ENCODE peak calls at places on chromosomes 12 and 14, in five cellular contexts. E, I, R, U and A are unnamed samples.

GRCh38 chr14:96274122-96274910 is 18.3 kb downstream of the BDKRB1 start:
- DNase-seq in I (no peak), U (no peak), E (no peak), R (no peak), A (no peak)

GRCh38 chr12:131466306-131466705 is 244.6 kb upstream of the SFSWAP start:
- DNase-seq in I (no peak), R (no peak), U (no peak), E (no peak), A (no peak)

GRCh38 chr12:97131220-97131981 is 224.3 kb downstream of the NEDD1 start:
- DNase-seq in U (no peak), I (no peak), E (no peak), R (no peak), A (no peak)

GRCh38 chr14:104196461-104197180 is 58.2 kb downstream of the KIF26A start:
- DNase-seq in R (no peak), E (no peak), I (no peak), U (no peak), A (no peak)

GRCh38 chr12:129772463-129773169 is 131.2 kb downstream of the TMEM132D start:
- DNase-seq in E (no peak), I (no peak), U (no peak), R (no peak), A (no peak)

GRCh38 chr12:116630762-116631161 is 71.6 kb downstream of the MAP1LC3B2 start:
- DNase-seq in I (no peak), E (no peak), R (no peak), U (no peak), A (no peak)

GRCh38 chr14:91891721-91892220 is 24.4 kb upstream of the TC2N start:
- DNase-seq in R (no peak), U (no peak), I (no peak), E (no peak), A (no peak)

GRCh38 chr14:100915582-100915981 is 12.1 kb upstream of the RTL1 start:
- DNase-seq in U (no peak), E (no peak), I (no peak), R (no peak), A (no peak)

GRCh38 chr12:1498199-1498740 is 96.1 kb downstream of the FBXL14 start:
- DNase-seq in U (no peak), I (no peak), E (no peak), R (no peak), A (no peak)

GRCh38 chr14:69620211-69620611 is 8.8 kb downstream of the SUSD6 start:
- DNase-seq in U (no peak), I (no peak), E (no peak), R (no peak), A (no peak)

GRCh38 chr12:100668939-100669536 is 95.6 kb downstream of the GAS2L3 start:
- DNase-seq in I (peak; percentile 70), U (no peak), R (peak; percentile 85), E (peak; percentile 24), A (peak; percentile 49)

GRCh38 chr12:117524806-117525205 is 163.4 kb upstream of the NOS1 start:
- DNase-seq in U (no peak), I (no peak), E (no peak), R (no peak), A (no peak)

GRCh38 chr12:18446245-18446644 is 184.9 kb downstream of the PIK3C2G start:
- DNase-seq in E (no peak), I (peak; percentile 12), R (no peak), U (no peak), A (no peak)

GRCh38 chr14:67487937-67488893 is at the start of gene TMEM229B:
- DNase-seq in R (no peak), E (peak; percentile 60), I (peak; percentile 91), U (peak; percentile 65), A (peak; percentile 75)

GRCh38 chr14:76870146-76870545 is 43.9 kb downstream of the LRRC74A start:
- DNase-seq in E (no peak), I (no peak), U (no peak), R (no peak), A (peak; percentile 13)

GRCh38 chr14:24071836-24072420 is 566 bp downstream of the CPNE6 start:
- DNase-seq in R (no peak), I (no peak), E (no peak), U (no peak), A (no peak)

GRCh38 chr14:99517643-99518381 is 36.6 kb downstream of the CCNK start:
- DNase-seq in U (no peak), E (no peak), I (no peak), R (no peak), A (no peak)

GRCh38 chr12:24776856-24777255 is 172.0 kb downstream of the BCAT1 start:
- DNase-seq in U (no peak), R (no peak), E (no peak), I (no peak), A (no peak)